ENCODE peak calls at places on chromosomes 2 and 18, in five cellular contexts. H is heart right ventricle, R is uterus, P is sigmoid colon, F is endothelial cell of umbilical vein. I is an unnamed sample.

GRCh38 chr2:148110184-148110583 is 89.3 kb downstream of the MBD5 start:
- DNase-seq in H (no peak), P (no peak), R (no peak), F (no peak), I (no peak)

GRCh38 chr2:99701503-99701902 is 211.7 kb upstream of the REV1 start:
- DNase-seq in H (no peak), P (no peak), R (no peak), F (no peak), I (no peak)

GRCh38 chr2:101613073-101613704 is 84.3 kb upstream of the MAP4K4 start:
- DNase-seq in P (peak; percentile 79), H (peak; percentile 25), R (no peak), F (no peak), I (no peak)

GRCh38 chr2:48145845-48146452 is 239.7 kb upstream of the FBXO11 start:
- DNase-seq in R (no peak), P (no peak), H (no peak), F (no peak), I (no peak)

GRCh38 chr2:167592441-167592840 is 655.0 kb downstream of the STK39 start:
- DNase-seq in H (no peak), P (no peak), F (no peak), R (no peak), I (no peak)

GRCh38 chr2:200302940-200303727 is 3.4 kb upstream of the SPATS2L start:
- DNase-seq in H (no peak), F (no peak), P (no peak), R (no peak), I (peak; percentile 28)

GRCh38 chr2:63850204-63850571 is 8.5 kb downstream of the UGP2 start:
- DNase-seq in F (no peak), P (no peak), H (no peak), R (no peak), I (no peak)

GRCh38 chr2:38602732-38603401 is at the start of gene HNRNPLL:
- DNase-seq in H (peak; percentile 99), R (peak; percentile 98), F (peak; percentile 98), P (peak; percentile 99), I (peak; percentile 99)

GRCh38 chr18:22741318-22741717 is 191.8 kb upstream of the RBBP8 start:
- DNase-seq in H (no peak), P (no peak), R (no peak), F (no peak), I (no peak)

DNA sequence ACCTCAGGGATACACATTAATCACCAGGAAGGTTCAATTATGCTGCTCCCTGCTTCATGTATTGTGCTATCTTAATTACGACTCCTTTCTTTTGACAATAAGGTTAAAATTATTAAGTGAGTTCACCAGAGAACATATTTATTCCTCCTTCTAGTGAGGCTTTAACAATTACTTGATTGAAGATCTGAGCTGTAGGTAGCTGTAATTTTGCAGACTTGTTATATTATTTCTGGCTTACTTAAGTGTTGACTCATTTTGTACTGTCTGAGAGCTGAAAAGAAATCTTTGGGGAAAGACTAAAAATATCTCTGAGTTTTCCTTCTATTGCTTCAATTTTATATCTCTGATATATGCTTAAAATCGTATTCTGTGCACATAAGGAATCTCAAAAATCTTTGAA is 119.9 kb downstream of the LRP1B start:
- DNase-seq in F (no peak), R (no peak), H (no peak), P (no peak), I (no peak)
- H3K4me1 ChIP-seq in F (no peaks in the 10 kb centered on the region), R (no peaks in the 10 kb centered on the region), H (no peaks in the 10 kb centered on the region), P (no peaks in the 10 kb centered on the region), I (no peaks in the 10 kb centered on the region)

GRCh38 chr2:54058449-54058848 is 57.0 kb upstream of the ACYP2 start:
- DNase-seq in H (no peak), P (no peak), R (no peak), F (no peak), I (no peak)

GRCh38 chr2:54061272-54061671 is 54.1 kb upstream of the ACYP2 start:
- DNase-seq in P (no peak), H (no peak), R (no peak), F (no peak), I (no peak)

GRCh38 chr2:54063967-54064535 is 51.4 kb upstream of the ACYP2 start:
- DNase-seq in P (no peak), H (peak; percentile 36), F (no peak), R (no peak), I (no peak)

GRCh38 chr2:54059504-54059903 is 55.9 kb upstream of the ACYP2 start:
- DNase-seq in R (no peak), F (no peak), P (no peak), H (no peak), I (no peak)

DNA sequence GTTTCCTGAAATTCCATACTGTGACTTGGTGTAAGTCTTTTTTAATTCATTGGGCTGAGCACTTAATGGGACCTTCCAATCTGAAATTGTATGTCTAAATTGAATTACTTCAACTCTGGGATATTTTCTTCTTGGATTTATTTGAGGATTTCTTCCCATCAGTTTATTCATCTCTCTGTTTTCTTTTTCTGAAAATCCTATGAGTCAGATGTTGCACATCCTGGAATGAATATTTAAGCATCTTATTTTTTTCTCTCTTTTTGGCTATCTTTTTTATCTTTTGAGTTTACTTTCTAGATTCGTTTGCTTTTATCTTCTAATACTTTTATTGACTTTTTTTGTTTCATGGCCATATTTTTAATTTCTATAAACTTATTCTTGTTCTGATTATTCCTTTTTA is 55.4 kb upstream of the ACYP2 start:
- DNase-seq in H (no peak), F (no peak), R (no peak), P (no peak), I (no peak)
- H3K27ac ChIP-seq in H (no peak overlapping the region), F (no peak overlapping the region), R (peak overlapping the region; percentile 7), P (no peak overlapping the region), I (peak overlapping the region; percentile 53)

GRCh38 chr2:95275601-95276243 is 1.5 kb downstream of the PROM2 start:
- DNase-seq in R (peak; percentile 8), P (peak; percentile 57), F (no peak), H (no peak), I (no peak)

GRCh38 chr2:95276244-95276887 is 2.1 kb downstream of the PROM2 start:
- DNase-seq in H (no peak), F (no peak), P (peak; percentile 48), R (peak; percentile 6), I (no peak)

GRCh38 chr2:95273911-95274290 is 348 bp upstream of the PROM2 start:
- DNase-seq in P (peak; percentile 24), R (no peak), F (no peak), H (no peak), I (no peak)

GRCh38 chr2:95274291-95275150 is at the start of gene PROM2:
- DNase-seq in F (no peak), H (no peak), P (peak; percentile 53), R (peak; percentile 4), I (no peak)

DNA sequence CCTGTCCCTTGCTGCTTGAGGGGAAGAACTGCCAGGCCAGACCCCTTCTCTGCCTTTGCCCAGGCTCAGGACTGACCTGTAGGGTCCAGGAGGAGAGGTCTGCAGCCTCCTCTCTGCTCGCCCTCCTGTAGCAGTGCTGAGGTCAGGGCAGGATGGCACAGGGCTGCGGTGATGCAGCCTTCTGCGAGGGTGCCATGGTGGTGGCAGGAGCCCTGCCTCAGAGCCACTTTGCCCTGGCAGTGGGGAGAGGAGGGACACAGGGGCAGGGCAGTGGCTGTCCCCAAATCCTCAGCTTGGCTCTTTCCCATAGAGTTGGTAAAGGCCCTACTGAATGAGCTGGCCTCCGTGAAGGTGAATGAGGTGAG is 884 bp downstream of the PROM2 start:
- DNase-seq in R (no peak), F (no peak), P (peak; percentile 36), H (no peak), I (no peak)
- H3K9me3 ChIP-seq in R (no peaks in the 10 kb centered on the region), F (no peaks in the 10 kb centered on the region), P (no peaks in the 10 kb centered on the region), H (no peaks in the 10 kb centered on the region), I (no peaks in the 10 kb centered on the region)

GRCh38 chr2:758073-758820 is 81.0 kb upstream of the TMEM18 start:
- DNase-seq in H (no peak), R (no peak), F (no peak), P (no peak), I (no peak)
- H3K4me1 ChIP-seq in H (no peaks in the 10 kb centered on the region), R (no peaks in the 10 kb centered on the region), F (no peaks in the 10 kb centered on the region), P (no peaks in the 10 kb centered on the region), I (peaks cover 5% of the 10 kb centered on the region)

GRCh38 chr2:240871071-240871958 is 2.7 kb downstream of the AGXT start:
- DNase-seq in F (no peak), H (no peak), R (no peak), P (peak; percentile 53), I (no peak)
- H3K27ac ChIP-seq in F (no peak overlapping the region), H (no peak overlapping the region), R (no peak overlapping the region), P (no peak overlapping the region), I (no peak overlapping the region)